ENCODE peak calls at places on chromosomes 13 and 19, in four cellular contexts. H is astrocyte of the spinal cord, J is omental fat pad, W is heart right ventricle. K is an unnamed sample.

GRCh38 chr13:46492946-46493345 is 60.0 kb upstream of the LRCH1 start:
- DNase-seq in H (peak), W (no peak), J (no peak), K (no peak)

GRCh38 chr13:85586422-85586831 is 212.8 kb downstream of the SLITRK6 start:
- DNase-seq in W (no peak), J (no peak), H (peak), K (no peak)

GRCh38 chr13:107866007-107866665 is 349.2 kb downstream of the LIG4 start:
- DNase-seq in J (no peak), W (no peak), H (peak), K (peak)

GRCh38 chr19:28612275-28612769 is 600.6 kb downstream of the UQCRFS1 start:
- DNase-seq in J (no peak), H (no peak), W (no peak), K (no peak)

GRCh38 chr19:46902402-46902766 is 41.6 kb downstream of the ARHGAP35 start:
- DNase-seq in H (no peak), J (no peak), W (no peak), K (no peak)

GRCh38 chr19:14826006-14826405 is 9.0 kb downstream of the OR7A5 start:
- DNase-seq in W (no peak), H (no peak), J (no peak), K (no peak)

GRCh38 chr19:11269408-11269807 is 7.1 kb upstream of the DOCK6 start:
- DNase-seq in H (peak), W (no peak), J (no peak), K (no peak)

GRCh38 chr13:75194717-75195116 is 287.3 kb downstream of the TBC1D4 start:
- DNase-seq in J (no peak), W (no peak), H (no peak), K (no peak)

GRCh38 chr13:33723772-33724435 is 94.0 kb upstream of the RFC3 start:
- DNase-seq in J (peak), H (peak), W (peak), K (peak)

DNA sequence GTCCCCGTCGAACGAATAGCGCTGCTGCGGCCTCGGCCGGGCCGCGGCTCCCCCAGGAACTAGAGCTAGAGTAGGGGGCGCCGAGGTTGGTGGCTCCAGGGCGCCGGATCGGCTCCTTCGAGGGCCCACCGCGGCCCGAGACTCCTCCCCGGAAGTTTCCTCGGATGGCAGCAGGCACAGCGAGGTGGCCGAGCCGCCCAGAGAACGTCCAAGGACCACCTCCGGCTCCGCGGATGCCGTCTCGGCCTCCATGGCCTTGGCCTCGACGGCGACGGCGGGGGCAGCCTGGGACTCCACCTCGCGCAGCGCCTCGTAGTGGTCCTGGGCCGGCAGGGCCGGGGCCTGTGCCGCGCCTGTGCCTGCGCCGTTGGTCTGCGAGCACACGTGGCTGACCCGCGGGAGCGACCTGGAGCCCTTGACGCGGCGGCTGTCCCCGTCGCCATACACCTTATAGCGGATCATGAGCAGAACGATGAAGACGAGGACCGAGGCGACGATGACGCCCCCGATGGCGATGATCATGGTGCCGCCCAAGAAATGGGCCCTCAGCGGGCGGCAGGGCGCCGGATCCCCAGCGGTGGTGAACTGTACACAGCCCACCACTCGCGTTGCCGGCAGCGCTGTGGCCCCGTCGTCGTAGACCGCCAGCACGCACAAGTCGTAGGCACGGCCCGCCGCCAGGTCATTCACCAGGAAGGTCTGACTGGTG is 11.8 kb downstream of the IFNL1 start:
- DNase-seq in H (no peak), W (no peak), J (no peak), K (no peak)
- TF ChIP-seq CTCF in H (no peak), W (no peak), J (no peak), K (peak)

GRCh38 chr19:49801966-49802661 is 11.0 kb downstream of the FUZ start:
- DNase-seq in W (peak), J (peak), H (peak), K (no peak)
- TF ChIP-seq CTCF in W (peak), J (no peak), H (peak), K (no peak)

DNA sequence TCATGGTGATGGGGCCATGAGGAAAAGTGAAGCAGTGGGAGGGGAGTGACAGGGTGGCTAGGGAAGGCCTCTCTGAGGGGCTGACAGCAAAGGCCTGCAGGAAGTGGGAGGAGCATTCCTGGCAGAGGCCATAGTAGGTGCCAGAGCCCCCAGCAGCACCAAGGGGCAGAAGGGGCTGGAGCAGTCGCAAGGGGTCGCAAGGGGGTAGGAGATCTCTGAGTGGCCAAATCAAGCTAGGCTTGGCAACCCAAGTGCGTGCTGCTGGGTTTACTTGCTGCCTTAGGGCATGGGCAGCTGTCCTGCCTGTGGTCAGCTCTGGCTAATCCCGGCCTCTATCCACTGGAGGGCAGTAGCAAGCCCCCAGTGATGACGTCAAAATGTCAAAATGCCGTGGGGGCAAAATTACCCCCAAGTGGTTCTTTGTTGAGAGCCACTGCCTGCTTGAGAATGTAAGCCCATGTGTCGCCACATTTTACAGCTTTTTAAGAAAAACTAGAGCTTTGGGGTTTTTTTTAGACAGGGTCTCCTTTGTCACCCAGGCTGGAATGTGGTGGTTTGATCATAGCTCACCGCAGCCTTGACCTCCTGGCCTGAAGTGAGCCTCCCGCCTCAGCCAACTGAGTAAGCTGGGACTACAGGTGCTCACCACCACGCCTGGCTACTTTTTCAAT is 11.8 kb downstream of the CCDC97 start:
- DNase-seq in H (peak), W (no peak), J (no peak), K (peak)
- TF ChIP-seq CTCF in H (peak), W (peak), J (no peak), K (peak)

GRCh38 chr19:13101590-13102415 is 855 bp downstream of the LYL1 start:
- DNase-seq in J (no peak), W (no peak), H (no peak), K (no peak)

GRCh38 chr19:13102416-13102665 is 317 bp downstream of the LYL1 start:
- DNase-seq in W (no peak), J (no peak), H (no peak), K (no peak)

GRCh38 chr19:13099073-13099999 is 3.3 kb downstream of the LYL1 start:
- DNase-seq in H (no peak), W (peak), J (no peak), K (no peak)

GRCh38 chr19:13100031-13100588 is 2.5 kb downstream of the LYL1 start:
- DNase-seq in W (no peak), H (no peak), J (no peak), K (no peak)

GRCh38 chr19:13100871-13101589 is 1.6 kb downstream of the LYL1 start:
- DNase-seq in J (no peak), W (no peak), H (no peak), K (no peak)
- TF ChIP-seq CTCF in J (no peak), W (peak), H (peak), K (peak)

DNA sequence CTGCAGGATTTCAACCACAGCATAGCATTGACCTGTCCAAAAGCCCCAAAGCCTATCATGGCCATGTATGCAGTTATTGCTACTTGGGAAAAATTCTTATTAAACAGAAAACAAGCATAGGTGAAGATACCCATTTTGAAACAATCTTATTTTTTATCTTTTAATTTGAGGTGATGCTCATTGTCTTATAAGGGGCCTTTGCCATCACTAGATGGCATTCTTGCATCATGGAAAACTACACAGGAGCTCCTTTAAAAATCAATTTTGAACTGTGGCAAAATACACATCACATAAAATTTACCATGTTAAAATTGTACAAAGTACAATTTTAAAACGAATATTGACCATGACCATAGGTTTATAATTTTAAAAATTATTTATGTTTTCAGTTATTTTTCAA is 38.9 kb upstream of the ZNF835 start:
- DNase-seq in H (no peak), W (no peak), J (no peak), K (no peak)
- TF ChIP-seq CTCF in H (no peak), W (no peak), J (no peak), K (no peak)

GRCh38 chr13:76846363-76846762 is 39.8 kb downstream of the KCTD12 start:
- DNase-seq in H (no peak), W (no peak), J (no peak), K (no peak)
- TF ChIP-seq CTCF in H (no peak), W (no peak), J (no peak), K (no peak)

GRCh38 chr13:44573790-44574465 is 2.2 kb downstream of the TSC22D1 start:
- DNase-seq in W (no peak), H (peak), J (no peak), K (no peak)
- TF ChIP-seq CTCF in W (peak), H (peak), J (no peak), K (peak)

DNA sequence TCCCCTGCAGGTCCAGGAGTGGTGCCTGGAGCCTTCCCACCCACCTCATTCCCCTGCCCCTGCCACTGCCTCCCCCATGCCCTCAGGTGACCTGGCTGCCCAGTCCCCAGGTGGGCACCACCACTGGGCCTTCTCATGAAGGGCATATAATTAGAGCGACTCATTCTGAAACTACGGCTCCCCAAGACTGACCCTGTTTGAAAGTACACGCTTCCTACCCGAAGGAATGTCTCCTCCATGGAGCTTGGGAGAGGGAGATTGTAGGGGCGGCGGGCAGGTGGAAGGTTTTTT is 52.6 kb downstream of the GPR12 start:
- DNase-seq in H (no peak), W (no peak), J (no peak), K (no peak)
- TF ChIP-seq CTCF in H (no peak), W (no peak), J (no peak), K (no peak)

K was measured in progenitor cell of endocrine pancreas.